ENCODE peak calls at places on chromosomes 13 and 19, in four cellular contexts. H is stimulated activated CD4-positive, alpha-beta T cell treated with anti-CD3 and anti-CD28 coated beads, Interleukin-1b, Interleukin-23, amount 100 ng/mL, for 4 hours; Q is amygdala; W is T-helper 1 cell. O is an unnamed sample.

GRCh38 chr19:11165486-11166030 is 10.0 kb upstream of the SPC24 start:
- DNase-seq in H (no peak), Q (no peak), W (no peak), O (no peak)

GRCh38 chr13:109541081-109541480 is 245.3 kb downstream of the IRS2 start:
- DNase-seq in H (no peak), Q (no peak), W (no peak), O (no peak)

GRCh38 chr19:2474232-2475017 is 1.5 kb upstream of the GADD45B start:
- DNase-seq in H (peak; percentile 94), Q (no peak), W (peak; percentile 75), O (no peak)

GRCh38 chr19:12985049-12985776 is 10.1 kb upstream of the NFIX start:
- DNase-seq in H (no peak), Q (peak; percentile 72), W (no peak), O (no peak)

GRCh38 chr13:52842440-52842839 is 6.0 kb downstream of the PCDH8 start:
- DNase-seq in H (no peak), Q (no peak), W (no peak), O (no peak)

GRCh38 chr13:52851153-52851962 is 2.9 kb upstream of the PCDH8 start:
- DNase-seq in H (no peak), Q (no peak), W (no peak), O (no peak)

GRCh38 chr19:30029721-30030510 is 87.9 kb downstream of the URI1 start:
- DNase-seq in H (no peak), Q (no peak), W (no peak), O (no peak)

GRCh38 chr13:57624565-57625435 is 6.7 kb upstream of the PCDH17 start:
- DNase-seq in H (no peak), Q (no peak), W (no peak), O (peak; percentile 46)

GRCh38 chr13:99967884-99968520 is 3.6 kb downstream of the ZIC5 start:
- DNase-seq in H (no peak), Q (no peak), W (no peak), O (no peak)

GRCh38 chr13:102569488-102569887 is 27.3 kb upstream of the TPP2 start:
- DNase-seq in H (no peak), Q (peak; percentile 3), W (no peak), O (no peak)

GRCh38 chr19:56712609-56713008 is 41.1 kb upstream of the ZNF835 start:
- DNase-seq in H (no peak), Q (peak; percentile 50), W (no peak), O (no peak)

GRCh38 chr13:29702912-29703351 is 107.4 kb upstream of the SLC7A1 start:
- DNase-seq in H (no peak), Q (no peak), W (no peak), O (no peak)

GRCh38 chr13:99144306-99144705 is 56.3 kb upstream of the UBAC2 start:
- DNase-seq in H (no peak), Q (no peak), W (no peak), O (no peak)

GRCh38 chr19:952049-952679 is 26.3 kb downstream of the ARID3A start:
- DNase-seq in H (no peak), Q (no peak), W (no peak), O (no peak)

GRCh38 chr13:65133094-65133493 is 2097.0 kb downstream of the PCDH9 start:
- DNase-seq in H (no peak), Q (no peak), W (no peak), O (no peak)

GRCh38 chr19:32653626-32653968 is 21.4 kb downstream of the ANKRD27 start:
- DNase-seq in H (no peak), Q (no peak), W (no peak), O (no peak)

GRCh38 chr13:33110713-33111413 is 94.6 kb downstream of the KL start:
- DNase-seq in H (no peak), Q (no peak), W (no peak), O (no peak)

GRCh38 chr13:64075543-64076271 is 2660.1 kb upstream of the PCDH20 start:
- DNase-seq in H (no peak), Q (no peak), W (no peak), O (no peak)

GRCh38 chr13:27461940-27462584 is 11.7 kb upstream of the MTIF3 start:
- DNase-seq in H (no peak), Q (no peak), W (no peak), O (no peak)

GRCh38 chr13:36124236-36124822 is 6.9 kb downstream of the DCLK1 start:
- DNase-seq in H (no peak), Q (no peak), W (no peak), O (no peak)

GRCh38 chr13:104571161-104571889 is 1505.1 kb upstream of the SLC10A2 start:
- DNase-seq in H (no peak), Q (peak; percentile 62), W (no peak), O (no peak)

GRCh38 chr19:18593367-18594095 is 4.9 kb downstream of the REX1BD start:
- DNase-seq in H (no peak), Q (no peak), W (no peak), O (no peak)

GRCh38 chr19:3284759-3285646 is 60.5 kb downstream of the CELF5 start:
- DNase-seq in H (peak; percentile 58), Q (no peak), W (peak; percentile 53), O (no peak)

GRCh38 chr13:112131740-112132113 is 64.8 kb downstream of the SOX1 start:
- DNase-seq in H (no peak), Q (no peak), W (no peak), O (no peak)

GRCh38 chr19:13073263-13073662 is 29.4 kb downstream of the LYL1 start:
- DNase-seq in H (no peak), Q (no peak), W (no peak), O (no peak)

GRCh38 chr19:6164906-6165531 is 29.6 kb downstream of the ACSBG2 start:
- DNase-seq in H (no peak), Q (no peak), W (no peak), O (no peak)

GRCh38 chr19:42247631-42248199 is 5.3 kb upstream of the GSK3A start:
- DNase-seq in H (no peak), Q (no peak), W (no peak), O (no peak)

GRCh38 chr13:96821381-96821780 is 172.9 kb downstream of the OXGR1 start:
- DNase-seq in H (no peak), Q (no peak), W (no peak), O (no peak)

O was measured in DMS 273 treated with DMSO at 0.1 percent for 48 hours.